ENCODE peak calls at places on chromosomes 6 and 20, in nine cellular contexts. One of them, this sample, is unnamed.

GRCh38 chr20:49256261-49256660 is 21.6 kb downstream of the ZNFX1 start:
- DNase-seq in upper lobe of left lung: no peak
- DNase-seq in spleen: no peak
- DNase-seq in suprapubic skin: no peak
- DNase-seq in GM10248: no peak
- DNase-seq in left lung: no peak
- DNase-seq in HL-60: no peak
- DNase-seq in HFFc6: no peak
- DNase-seq in mucosa of descending colon: no peak
- DNase-seq in this sample: no peak

GRCh38 chr20:20211274-20211987 is 156.5 kb upstream of the INSM1 start:
- DNase-seq in upper lobe of left lung: no peak
- DNase-seq in spleen: no peak
- DNase-seq in suprapubic skin: no peak
- DNase-seq in GM10248: no peak
- DNase-seq in left lung: no peak
- DNase-seq in HL-60: no peak
- DNase-seq in HFFc6: peak
- DNase-seq in mucosa of descending colon: peak
- DNase-seq in this sample: no peak

GRCh38 chr20:62143976-62144825 is 632 bp downstream of the SS18L1 start:
- DNase-seq in upper lobe of left lung: peak
- DNase-seq in spleen: peak
- DNase-seq in suprapubic skin: no peak
- DNase-seq in GM10248: peak
- DNase-seq in left lung: peak
- DNase-seq in HL-60: no peak
- DNase-seq in HFFc6: no peak
- DNase-seq in mucosa of descending colon: peak
- DNase-seq in this sample: no peak

GRCh38 chr6:41156001-41156400 is 1.9 kb upstream of the TREML1 start:
- DNase-seq in upper lobe of left lung: no peak
- DNase-seq in spleen: no peak
- DNase-seq in suprapubic skin: no peak
- DNase-seq in GM10248: no peak
- DNase-seq in left lung: no peak
- DNase-seq in HL-60: no peak
- DNase-seq in HFFc6: no peak
- DNase-seq in mucosa of descending colon: no peak
- DNase-seq in this sample: no peak

GRCh38 chr20:35901678-35902544 is 52.4 kb downstream of the SCAND1 start:
- DNase-seq in upper lobe of left lung: no peak
- DNase-seq in spleen: no peak
- DNase-seq in suprapubic skin: no peak
- DNase-seq in GM10248: no peak
- DNase-seq in left lung: no peak
- DNase-seq in HL-60: no peak
- DNase-seq in HFFc6: peak
- DNase-seq in mucosa of descending colon: no peak
- DNase-seq in this sample: peak

GRCh38 chr6:76774750-76775396 is 688.4 kb downstream of the HTR1B start:
- DNase-seq in upper lobe of left lung: no peak
- DNase-seq in spleen: no peak
- DNase-seq in suprapubic skin: no peak
- DNase-seq in GM10248: no peak
- DNase-seq in left lung: no peak
- DNase-seq in HL-60: no peak
- DNase-seq in HFFc6: no peak
- DNase-seq in mucosa of descending colon: no peak
- DNase-seq in this sample: no peak

GRCh38 chr6:155317186-155317585 is 2.9 kb upstream of the TFB1M start:
- DNase-seq in upper lobe of left lung: no peak
- DNase-seq in spleen: no peak
- DNase-seq in suprapubic skin: no peak
- DNase-seq in GM10248: no peak
- DNase-seq in left lung: no peak
- DNase-seq in HL-60: no peak
- DNase-seq in HFFc6: no peak
- DNase-seq in mucosa of descending colon: no peak
- DNase-seq in this sample: no peak

GRCh38 chr20:4728121-4728520 is 6.4 kb downstream of the PRND start:
- DNase-seq in upper lobe of left lung: no peak
- DNase-seq in spleen: no peak
- DNase-seq in suprapubic skin: no peak
- DNase-seq in GM10248: no peak
- DNase-seq in left lung: no peak
- DNase-seq in HL-60: no peak
- DNase-seq in HFFc6: no peak
- DNase-seq in mucosa of descending colon: no peak
- DNase-seq in this sample: no peak

GRCh38 chr20:13771853-13772453 is 12.8 kb downstream of the ESF1 start:
- DNase-seq in upper lobe of left lung: no peak
- DNase-seq in spleen: no peak
- DNase-seq in suprapubic skin: no peak
- DNase-seq in GM10248: peak
- DNase-seq in left lung: no peak
- DNase-seq in HL-60: no peak
- DNase-seq in HFFc6: peak
- DNase-seq in mucosa of descending colon: no peak
- DNase-seq in this sample: no peak
- TF ChIP-seq CTCF in upper lobe of left lung: no peak
- TF ChIP-seq CTCF in spleen: peak
- TF ChIP-seq CTCF in suprapubic skin: no peak
- TF ChIP-seq CTCF in GM10248: no peak
- TF ChIP-seq CTCF in left lung: peak
- TF ChIP-seq CTCF in HL-60: no peak
- TF ChIP-seq CTCF in HFFc6: peak
- TF ChIP-seq CTCF in mucosa of descending colon: no peak
- TF ChIP-seq CTCF in this sample: peak

GRCh38 chr6:65402564-65402963 is 304.5 kb downstream of the EYS start:
- DNase-seq in upper lobe of left lung: no peak
- DNase-seq in spleen: no peak
- DNase-seq in suprapubic skin: no peak
- DNase-seq in GM10248: no peak
- DNase-seq in left lung: no peak
- DNase-seq in HL-60: no peak
- DNase-seq in HFFc6: no peak
- DNase-seq in mucosa of descending colon: no peak
- DNase-seq in this sample: no peak

GRCh38 chr6:65398851-65399250 is 308.2 kb downstream of the EYS start:
- DNase-seq in upper lobe of left lung: no peak
- DNase-seq in spleen: no peak
- DNase-seq in suprapubic skin: no peak
- DNase-seq in GM10248: no peak
- DNase-seq in left lung: no peak
- DNase-seq in HL-60: no peak
- DNase-seq in HFFc6: no peak
- DNase-seq in mucosa of descending colon: no peak
- DNase-seq in this sample: no peak

GRCh38 chr6:65399355-65400084 is 307.5 kb downstream of the EYS start:
- DNase-seq in upper lobe of left lung: no peak
- DNase-seq in spleen: no peak
- DNase-seq in suprapubic skin: no peak
- DNase-seq in GM10248: no peak
- DNase-seq in left lung: no peak
- DNase-seq in HL-60: no peak
- DNase-seq in HFFc6: no peak
- DNase-seq in mucosa of descending colon: no peak
- DNase-seq in this sample: no peak
- TF ChIP-seq CTCF in upper lobe of left lung: no peak
- TF ChIP-seq CTCF in spleen: no peak
- TF ChIP-seq CTCF in suprapubic skin: no peak
- TF ChIP-seq CTCF in GM10248: no peak
- TF ChIP-seq CTCF in left lung: no peak
- TF ChIP-seq CTCF in HL-60: no peak
- TF ChIP-seq CTCF in HFFc6: no peak
- TF ChIP-seq CTCF in mucosa of descending colon: no peak
- TF ChIP-seq CTCF in this sample: no peak

DNA sequence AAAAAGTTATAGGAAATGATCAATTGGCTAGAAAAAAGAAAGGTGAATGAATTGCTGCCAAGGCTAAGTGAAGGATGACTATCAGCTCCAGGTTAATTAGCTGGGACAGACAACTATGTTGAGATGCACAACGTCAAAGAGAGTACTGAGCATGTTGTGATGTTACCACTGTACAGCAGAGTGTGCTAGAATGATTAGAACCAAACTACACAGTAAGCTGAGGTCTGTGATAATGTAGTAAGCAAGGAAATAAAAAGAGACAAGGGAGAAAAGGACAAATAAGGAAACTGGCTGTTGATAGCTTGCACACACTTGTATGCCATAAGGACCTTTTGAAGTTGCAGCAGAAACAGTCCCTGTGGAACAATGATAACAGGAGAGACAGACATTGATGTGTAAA is 189.7 kb downstream of the CENPW start:
- DNase-seq in upper lobe of left lung: no peak
- DNase-seq in spleen: no peak
- DNase-seq in suprapubic skin: no peak
- DNase-seq in GM10248: no peak
- DNase-seq in left lung: no peak
- DNase-seq in HL-60: no peak
- DNase-seq in HFFc6: no peak
- DNase-seq in mucosa of descending colon: no peak
- DNase-seq in this sample: no peak
- TF ChIP-seq CTCF in upper lobe of left lung: no peak
- TF ChIP-seq CTCF in spleen: no peak
- TF ChIP-seq CTCF in suprapubic skin: no peak
- TF ChIP-seq CTCF in GM10248: peak
- TF ChIP-seq CTCF in left lung: no peak
- TF ChIP-seq CTCF in HL-60: no peak
- TF ChIP-seq CTCF in HFFc6: no peak
- TF ChIP-seq CTCF in mucosa of descending colon: no peak
- TF ChIP-seq CTCF in this sample: peak

GRCh38 chr6:321158-321438 is 28.8 kb downstream of the DUSP22 start:
- DNase-seq in upper lobe of left lung: no peak
- DNase-seq in spleen: no peak
- DNase-seq in suprapubic skin: no peak
- DNase-seq in GM10248: no peak
- DNase-seq in left lung: no peak
- DNase-seq in HL-60: no peak
- DNase-seq in HFFc6: no peak
- DNase-seq in mucosa of descending colon: no peak
- DNase-seq in this sample: no peak

GRCh38 chr6:322940-323729 is 30.8 kb downstream of the DUSP22 start:
- DNase-seq in upper lobe of left lung: no peak
- DNase-seq in spleen: peak
- DNase-seq in suprapubic skin: no peak
- DNase-seq in GM10248: no peak
- DNase-seq in left lung: no peak
- DNase-seq in HL-60: no peak
- DNase-seq in HFFc6: no peak
- DNase-seq in mucosa of descending colon: no peak
- DNase-seq in this sample: no peak

GRCh38 chr6:323730-324088 is 31.4 kb downstream of the DUSP22 start:
- DNase-seq in upper lobe of left lung: no peak
- DNase-seq in spleen: no peak
- DNase-seq in suprapubic skin: no peak
- DNase-seq in GM10248: no peak
- DNase-seq in left lung: no peak
- DNase-seq in HL-60: no peak
- DNase-seq in HFFc6: no peak
- DNase-seq in mucosa of descending colon: no peak
- DNase-seq in this sample: no peak

GRCh38 chr6:320351-321157 is 28.3 kb downstream of the DUSP22 start:
- DNase-seq in upper lobe of left lung: no peak
- DNase-seq in spleen: peak
- DNase-seq in suprapubic skin: no peak
- DNase-seq in GM10248: no peak
- DNase-seq in left lung: no peak
- DNase-seq in HL-60: no peak
- DNase-seq in HFFc6: no peak
- DNase-seq in mucosa of descending colon: no peak
- DNase-seq in this sample: no peak

DNA sequence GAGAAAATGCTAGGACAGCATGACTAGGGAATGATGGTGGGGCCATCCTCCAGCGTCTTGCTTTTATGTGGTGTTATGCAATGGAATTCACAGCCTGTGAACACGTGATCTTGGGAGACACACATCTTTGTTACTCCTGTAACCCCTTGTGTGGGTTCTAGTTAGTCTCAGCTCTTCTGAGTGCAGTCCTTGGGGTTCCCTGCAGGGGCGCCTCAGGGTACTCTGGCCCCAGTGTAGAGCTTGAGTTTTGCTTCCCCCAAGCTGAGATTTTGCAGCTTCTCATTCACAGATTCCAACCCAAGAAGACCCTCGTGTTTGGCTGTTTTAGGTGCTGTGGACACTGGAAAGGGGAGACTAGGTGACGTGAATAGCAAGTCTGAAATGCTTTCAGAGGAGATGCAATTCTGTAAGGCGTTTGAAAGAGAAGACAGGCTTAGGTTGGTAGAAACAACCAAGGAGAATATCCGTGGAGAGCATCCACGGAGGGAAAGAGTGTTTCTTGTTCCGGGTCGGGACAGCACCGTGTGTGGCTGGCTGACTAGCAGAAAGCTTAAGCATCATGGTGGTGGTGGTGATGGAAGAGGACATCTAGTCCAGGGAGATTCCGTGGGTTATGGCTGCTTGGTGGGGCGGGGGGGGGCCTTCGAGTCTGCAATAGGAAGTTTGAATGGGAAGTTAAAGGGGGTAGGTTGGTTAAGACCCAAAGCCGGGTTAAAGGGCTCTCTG is 30.1 kb downstream of the DUSP22 start:
- DNase-seq in upper lobe of left lung: no peak
- DNase-seq in spleen: no peak
- DNase-seq in suprapubic skin: no peak
- DNase-seq in GM10248: no peak
- DNase-seq in left lung: no peak
- DNase-seq in HL-60: no peak
- DNase-seq in HFFc6: no peak
- DNase-seq in mucosa of descending colon: no peak
- DNase-seq in this sample: no peak
- TF ChIP-seq CTCF in upper lobe of left lung: no peak
- TF ChIP-seq CTCF in spleen: no peak
- TF ChIP-seq CTCF in suprapubic skin: no peak
- TF ChIP-seq CTCF in GM10248: peak
- TF ChIP-seq CTCF in left lung: no peak
- TF ChIP-seq CTCF in HL-60: no peak
- TF ChIP-seq CTCF in HFFc6: peak
- TF ChIP-seq CTCF in mucosa of descending colon: no peak
- TF ChIP-seq CTCF in this sample: no peak